ENCODE peak calls at places on chromosomes 4 and X, in six cellular contexts. One of them, this sample, is unnamed.

GRCh38 chrX:91066104-91066503 is 368.5 kb upstream of the PABPC5 start:
- DNase-seq in gastrocnemius medialis: no peak
- DNase-seq in epithelial cell of proximal tubule: no peak
- DNase-seq in DND-41: no peak
- DNase-seq in RWPE1: no peak
- DNase-seq in suprapubic skin: no peak
- DNase-seq in this sample: no peak

GRCh38 chrX:50327235-50327634 is 122.7 kb downstream of the CCNB3 start:
- DNase-seq in suprapubic skin: no peak
- DNase-seq in gastrocnemius medialis: no peak
- DNase-seq in DND-41: no peak
- DNase-seq in epithelial cell of proximal tubule: no peak
- DNase-seq in RWPE1: no peak
- DNase-seq in this sample: no peak

GRCh38 chr4:55547461-55547770 is 707 bp upstream of the CLOCK start:
- DNase-seq in epithelial cell of proximal tubule: no peak
- DNase-seq in suprapubic skin: no peak
- DNase-seq in RWPE1: no peak
- DNase-seq in gastrocnemius medialis: no peak
- DNase-seq in DND-41: no peak
- DNase-seq in this sample: no peak

GRCh38 chrX:43862434-43862833 is 19.8 kb downstream of the MAOB start:
- DNase-seq in RWPE1: no peak
- DNase-seq in epithelial cell of proximal tubule: no peak
- DNase-seq in DND-41: no peak
- DNase-seq in gastrocnemius medialis: no peak
- DNase-seq in suprapubic skin: no peak
- DNase-seq in this sample: no peak

GRCh38 chr4:105988671-105989070 is 93.4 kb downstream of the NPNT start:
- DNase-seq in suprapubic skin: no peak
- DNase-seq in gastrocnemius medialis: no peak
- DNase-seq in RWPE1: no peak
- DNase-seq in DND-41: no peak
- DNase-seq in epithelial cell of proximal tubule: no peak
- DNase-seq in this sample: no peak

GRCh38 chrX:3226087-3226486 is 120.4 kb downstream of the MXRA5 start:
- DNase-seq in gastrocnemius medialis: no peak
- DNase-seq in suprapubic skin: no peak
- DNase-seq in RWPE1: no peak
- DNase-seq in epithelial cell of proximal tubule: no peak
- DNase-seq in DND-41: no peak
- DNase-seq in this sample: no peak

GRCh38 chr4:151905197-151905596 is 144.4 kb upstream of the GATB start:
- DNase-seq in gastrocnemius medialis: no peak
- DNase-seq in RWPE1: no peak
- DNase-seq in epithelial cell of proximal tubule: no peak
- DNase-seq in DND-41: no peak
- DNase-seq in suprapubic skin: no peak
- DNase-seq in this sample: no peak

GRCh38 chr4:38678078-38678477 is 14.1 kb downstream of the KLF3 start:
- DNase-seq in RWPE1: no peak
- DNase-seq in gastrocnemius medialis: no peak
- DNase-seq in DND-41: no peak
- DNase-seq in epithelial cell of proximal tubule: no peak
- DNase-seq in suprapubic skin: no peak
- DNase-seq in this sample: no peak

GRCh38 chr4:5816851-5817375 is 76.0 kb downstream of the CRMP1 start:
- DNase-seq in epithelial cell of proximal tubule: no peak
- DNase-seq in gastrocnemius medialis: no peak
- DNase-seq in DND-41: no peak
- DNase-seq in RWPE1: no peak
- DNase-seq in suprapubic skin: no peak
- DNase-seq in this sample: no peak

GRCh38 chrX:125236955-125237354 is 82.7 kb upstream of the TEX13C start:
- DNase-seq in epithelial cell of proximal tubule: no peak
- DNase-seq in RWPE1: no peak
- DNase-seq in suprapubic skin: no peak
- DNase-seq in DND-41: no peak
- DNase-seq in gastrocnemius medialis: no peak
- DNase-seq in this sample: no peak

GRCh38 chrX:11395859-11396258 is 102.6 kb downstream of the AMELX start:
- DNase-seq in DND-41: no peak
- DNase-seq in RWPE1: no peak
- DNase-seq in gastrocnemius medialis: no peak
- DNase-seq in suprapubic skin: no peak
- DNase-seq in epithelial cell of proximal tubule: no peak
- DNase-seq in this sample: no peak

GRCh38 chr4:110780538-110780937 is 157.7 kb upstream of the PITX2 start:
- DNase-seq in DND-41: no peak
- DNase-seq in RWPE1: no peak
- DNase-seq in gastrocnemius medialis: no peak
- DNase-seq in epithelial cell of proximal tubule: no peak
- DNase-seq in suprapubic skin: no peak
- DNase-seq in this sample: no peak

GRCh38 chr4:78058591-78059523 is 1.7 kb downstream of the FRAS1 start:
- DNase-seq in suprapubic skin: peak
- DNase-seq in gastrocnemius medialis: peak
- DNase-seq in RWPE1: peak
- DNase-seq in DND-41: no peak
- DNase-seq in epithelial cell of proximal tubule: no peak
- DNase-seq in this sample: no peak

GRCh38 chr4:155906554-155907247 is 3.2 kb downstream of the TDO2 start:
- DNase-seq in suprapubic skin: no peak
- DNase-seq in gastrocnemius medialis: no peak
- DNase-seq in epithelial cell of proximal tubule: peak
- DNase-seq in RWPE1: peak
- DNase-seq in DND-41: no peak
- DNase-seq in this sample: no peak

GRCh38 chr4:2303121-2303685 is 41.3 kb upstream of the MXD4 start:
- DNase-seq in epithelial cell of proximal tubule: no peak
- DNase-seq in gastrocnemius medialis: no peak
- DNase-seq in DND-41: no peak
- DNase-seq in RWPE1: no peak
- DNase-seq in suprapubic skin: peak
- DNase-seq in this sample: no peak

GRCh38 chr4:3768842-3769641 is 2.9 kb downstream of the ADRA2C start:
- DNase-seq in epithelial cell of proximal tubule: no peak
- DNase-seq in RWPE1: no peak
- DNase-seq in suprapubic skin: no peak
- DNase-seq in gastrocnemius medialis: no peak
- DNase-seq in DND-41: no peak
- DNase-seq in this sample: no peak

DNA sequence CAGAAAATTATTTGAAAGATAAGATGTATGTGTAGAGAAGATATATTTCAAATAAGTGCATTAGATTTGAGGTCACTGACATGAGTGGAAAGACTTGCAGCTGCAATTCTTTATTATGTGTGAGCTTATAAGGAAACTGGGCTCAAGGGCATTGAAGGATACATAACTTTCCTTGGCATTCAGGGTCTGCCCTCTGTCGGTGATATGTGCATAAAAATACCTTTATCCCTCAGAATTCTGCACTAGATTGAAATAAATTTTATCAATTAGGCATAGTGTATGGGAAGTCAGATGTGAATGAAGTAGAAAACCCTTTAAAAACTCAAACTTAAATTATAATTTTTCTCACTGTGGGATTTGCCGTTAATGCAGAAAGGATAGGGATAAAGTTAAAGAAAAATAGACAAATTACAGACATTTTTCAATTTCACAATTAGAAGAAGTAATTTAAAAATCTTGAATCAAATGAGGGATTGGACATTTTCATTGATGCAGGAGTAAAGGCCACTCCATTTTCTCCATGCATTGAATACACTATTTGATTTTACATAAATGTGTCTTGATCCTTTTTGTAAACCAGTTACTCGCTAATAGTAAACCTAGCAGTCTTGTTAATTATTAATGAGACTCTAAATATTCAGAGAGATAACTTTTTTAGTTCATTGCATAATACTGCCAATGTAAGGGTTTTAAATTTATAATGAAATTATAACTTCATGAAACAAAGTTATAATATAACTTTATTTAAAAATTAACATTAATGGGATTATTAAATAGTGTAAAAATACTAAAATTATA is 21.0 kb upstream of the ETNPPL start:
- DNase-seq in epithelial cell of proximal tubule: no peak
- DNase-seq in gastrocnemius medialis: no peak
- DNase-seq in DND-41: no peak
- DNase-seq in suprapubic skin: no peak
- DNase-seq in RWPE1: no peak
- DNase-seq in this sample: no peak
- TF ChIP-seq CTCF in epithelial cell of proximal tubule: peak
- TF ChIP-seq CTCF in gastrocnemius medialis: no peak
- TF ChIP-seq CTCF in DND-41: peak
- TF ChIP-seq CTCF in suprapubic skin: no peak
- TF ChIP-seq CTCF in RWPE1: no peak
- TF ChIP-seq CTCF in this sample: peak

GRCh38 chrX:21963736-21964135 is 23.2 kb downstream of the SMS start:
- DNase-seq in gastrocnemius medialis: peak
- DNase-seq in RWPE1: no peak
- DNase-seq in suprapubic skin: no peak
- DNase-seq in epithelial cell of proximal tubule: no peak
- DNase-seq in DND-41: no peak
- DNase-seq in this sample: no peak
- TF ChIP-seq CTCF in gastrocnemius medialis: no peak
- TF ChIP-seq CTCF in RWPE1: no peak
- TF ChIP-seq CTCF in suprapubic skin: no peak
- TF ChIP-seq CTCF in epithelial cell of proximal tubule: no peak
- TF ChIP-seq CTCF in DND-41: no peak
- TF ChIP-seq CTCF in this sample: no peak

GRCh38 chr4:159252491-159252890 is 149.6 kb downstream of the RAPGEF2 start:
- DNase-seq in gastrocnemius medialis: no peak
- DNase-seq in suprapubic skin: no peak
- DNase-seq in DND-41: no peak
- DNase-seq in epithelial cell of proximal tubule: no peak
- DNase-seq in RWPE1: no peak
- DNase-seq in this sample: no peak

GRCh38 chr4:159258889-159259560 is 156.1 kb downstream of the RAPGEF2 start:
- DNase-seq in epithelial cell of proximal tubule: no peak
- DNase-seq in gastrocnemius medialis: no peak
- DNase-seq in RWPE1: no peak
- DNase-seq in suprapubic skin: no peak
- DNase-seq in DND-41: no peak
- DNase-seq in this sample: no peak

GRCh38 chr4:159250751-159251325 is 148.0 kb downstream of the RAPGEF2 start:
- DNase-seq in RWPE1: no peak
- DNase-seq in DND-41: no peak
- DNase-seq in epithelial cell of proximal tubule: no peak
- DNase-seq in gastrocnemius medialis: peak
- DNase-seq in suprapubic skin: no peak
- DNase-seq in this sample: no peak

DNA sequence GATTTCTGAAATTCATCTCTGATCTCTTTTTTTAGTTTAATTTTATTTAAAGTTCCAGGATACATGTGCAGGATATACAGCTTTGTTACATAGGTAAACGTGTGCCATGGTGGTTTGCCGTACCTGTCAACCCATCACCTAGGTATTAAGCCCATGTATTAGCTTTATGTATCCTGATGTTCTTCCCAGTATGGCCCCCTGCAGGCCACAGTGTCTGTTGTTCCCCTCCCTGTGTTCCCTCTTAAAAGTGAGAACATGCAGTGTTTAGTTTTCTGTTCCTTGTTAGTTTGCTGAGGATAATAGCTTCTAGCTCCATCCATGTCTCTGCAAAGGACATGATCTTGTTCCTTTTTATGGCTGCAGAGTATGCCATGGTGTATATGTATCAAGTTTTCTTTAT is 153.2 kb downstream of the RAPGEF2 start:
- DNase-seq in epithelial cell of proximal tubule: no peak
- DNase-seq in gastrocnemius medialis: no peak
- DNase-seq in RWPE1: no peak
- DNase-seq in DND-41: no peak
- DNase-seq in suprapubic skin: no peak
- DNase-seq in this sample: no peak
- TF ChIP-seq CTCF in epithelial cell of proximal tubule: peak
- TF ChIP-seq CTCF in gastrocnemius medialis: no peak
- TF ChIP-seq CTCF in RWPE1: no peak
- TF ChIP-seq CTCF in DND-41: no peak
- TF ChIP-seq CTCF in suprapubic skin: no peak
- TF ChIP-seq CTCF in this sample: no peak

DNA sequence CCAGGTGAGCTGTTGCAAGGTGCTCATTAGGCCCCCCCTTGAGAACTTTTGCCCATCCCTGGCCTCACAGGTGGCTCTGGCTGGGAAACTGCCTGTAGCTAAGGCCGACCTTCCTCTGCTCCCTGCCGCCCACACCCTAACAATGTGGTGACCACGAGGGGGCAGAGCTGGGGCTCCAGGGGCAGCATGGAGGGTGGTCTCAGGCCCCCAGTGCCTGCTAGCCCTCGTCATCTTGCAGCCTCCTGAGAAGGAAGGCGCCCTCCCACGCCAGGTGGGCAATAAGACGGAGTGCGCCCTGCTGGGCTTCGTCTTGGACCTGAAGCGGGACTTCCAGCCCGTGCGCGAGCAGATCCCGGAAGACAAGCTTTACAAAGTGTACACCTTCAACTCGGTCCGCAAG is 32.4 kb downstream of the ATP2B3 start:
- DNase-seq in suprapubic skin: no peak
- DNase-seq in RWPE1: no peak
- DNase-seq in epithelial cell of proximal tubule: no peak
- DNase-seq in DND-41: no peak
- DNase-seq in gastrocnemius medialis: no peak
- DNase-seq in this sample: no peak
- TF ChIP-seq CTCF in suprapubic skin: no peak
- TF ChIP-seq CTCF in RWPE1: no peak
- TF ChIP-seq CTCF in epithelial cell of proximal tubule: no peak
- TF ChIP-seq CTCF in DND-41: peak
- TF ChIP-seq CTCF in gastrocnemius medialis: no peak
- TF ChIP-seq CTCF in this sample: no peak

DNA sequence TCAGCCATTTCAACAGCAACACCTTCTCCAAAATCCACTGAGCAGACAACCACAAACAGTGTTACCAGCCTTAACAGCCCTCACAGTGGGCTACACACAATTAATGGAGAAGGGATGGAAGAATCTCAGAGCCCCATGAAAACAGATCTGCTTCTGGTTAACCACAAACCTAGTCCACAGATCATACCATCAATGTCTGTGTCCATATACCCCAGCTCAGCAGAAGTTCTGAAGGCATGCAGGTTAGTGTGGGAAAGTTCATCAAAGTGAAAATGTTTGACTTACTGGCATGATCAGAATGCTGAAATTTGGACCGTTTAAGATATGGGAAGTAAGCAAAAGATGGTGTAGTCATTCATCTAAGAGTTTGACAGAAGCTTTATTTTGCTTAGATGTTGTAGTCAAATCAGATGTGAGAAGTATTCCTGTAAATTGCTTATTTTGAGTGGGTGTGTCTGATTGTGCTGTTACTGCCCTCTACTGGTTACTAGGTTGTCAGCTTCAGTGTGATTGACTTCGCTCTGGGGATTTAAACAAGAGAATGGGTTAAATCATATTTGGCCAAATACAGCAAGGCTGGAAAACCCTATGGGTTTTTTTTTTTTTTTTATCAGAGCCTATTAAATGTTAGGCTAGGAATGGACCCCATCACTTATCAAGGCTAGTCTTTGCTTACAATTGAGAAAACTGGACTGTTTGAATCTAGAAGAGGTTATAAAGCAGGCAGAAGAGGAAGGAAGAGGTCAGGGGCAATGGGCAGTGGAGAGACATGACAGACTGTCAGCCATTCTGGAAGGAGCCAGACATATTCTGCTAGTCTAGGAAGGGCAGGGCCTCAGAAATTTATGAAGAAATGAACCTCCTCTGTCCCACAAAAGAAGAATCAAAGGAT is 130.3 kb downstream of the DIPK2B start:
- DNase-seq in DND-41: peak
- DNase-seq in suprapubic skin: no peak
- DNase-seq in RWPE1: peak
- DNase-seq in gastrocnemius medialis: no peak
- DNase-seq in epithelial cell of proximal tubule: peak
- DNase-seq in this sample: no peak
- TF ChIP-seq CTCF in DND-41: peak
- TF ChIP-seq CTCF in suprapubic skin: no peak
- TF ChIP-seq CTCF in RWPE1: peak
- TF ChIP-seq CTCF in gastrocnemius medialis: peak
- TF ChIP-seq CTCF in epithelial cell of proximal tubule: peak
- TF ChIP-seq CTCF in this sample: peak

This sample was measured in chondrocyte.